ENCODE peak calls at places on chromosomes 1 and 21, in eight cellular contexts. One of them, this sample, is unnamed.

GRCh38 chr1:89126602-89127001 is 688 bp upstream of the GBP2 start:
- DNase-seq in GM10248: no peak
- DNase-seq in AG09309: no peak
- DNase-seq in kidney: no peak
- DNase-seq in right atrium auricular region: no peak
- DNase-seq in neural progenitor cell: no peak
- DNase-seq in heart left ventricle: no peak
- DNase-seq in hepatocyte: no peak
- DNase-seq in this sample: no peak

GRCh38 chr21:36846624-36847023 is 119.8 kb downstream of the HLCS start:
- DNase-seq in neural progenitor cell: peak; percentile 53
- DNase-seq in right atrium auricular region: no peak
- DNase-seq in heart left ventricle: no peak
- DNase-seq in hepatocyte: no peak
- DNase-seq in GM10248: no peak
- DNase-seq in AG09309: no peak
- DNase-seq in kidney: no peak
- DNase-seq in this sample: no peak

GRCh38 chr1:217734973-217735372 is 103.8 kb downstream of the SPATA17 start:
- DNase-seq in GM10248: no peak
- DNase-seq in neural progenitor cell: peak; percentile 34
- DNase-seq in AG09309: peak; percentile 18
- DNase-seq in kidney: no peak
- DNase-seq in right atrium auricular region: no peak
- DNase-seq in hepatocyte: no peak
- DNase-seq in heart left ventricle: no peak
- DNase-seq in this sample: no peak

GRCh38 chr1:180150982-180151381 is 3.7 kb upstream of the QSOX1 start:
- DNase-seq in GM10248: no peak
- DNase-seq in heart left ventricle: no peak
- DNase-seq in hepatocyte: no peak
- DNase-seq in right atrium auricular region: peak; percentile 58
- DNase-seq in AG09309: no peak
- DNase-seq in neural progenitor cell: no peak
- DNase-seq in kidney: no peak
- DNase-seq in this sample: no peak

GRCh38 chr1:7399514-7400125 is 371.5 kb upstream of the VAMP3 start:
- DNase-seq in GM10248: no peak
- DNase-seq in heart left ventricle: no peak
- DNase-seq in AG09309: no peak
- DNase-seq in right atrium auricular region: no peak
- DNase-seq in neural progenitor cell: no peak
- DNase-seq in hepatocyte: no peak
- DNase-seq in kidney: no peak
- DNase-seq in this sample: no peak

GRCh38 chr1:75074719-75075395 is 59.3 kb upstream of the LHX8 start:
- DNase-seq in GM10248: no peak
- DNase-seq in neural progenitor cell: peak; percentile 25
- DNase-seq in hepatocyte: no peak
- DNase-seq in heart left ventricle: no peak
- DNase-seq in AG09309: no peak
- DNase-seq in right atrium auricular region: no peak
- DNase-seq in kidney: no peak
- DNase-seq in this sample: no peak

GRCh38 chr1:1291023-1291528 is 10.8 kb downstream of the SCNN1D start:
- DNase-seq in hepatocyte: no peak
- DNase-seq in AG09309: no peak
- DNase-seq in heart left ventricle: no peak
- DNase-seq in right atrium auricular region: no peak
- DNase-seq in neural progenitor cell: no peak
- DNase-seq in kidney: no peak
- DNase-seq in GM10248: no peak
- DNase-seq in this sample: no peak

GRCh38 chr1:45510972-45511527 is 10.6 kb downstream of the PRDX1 start:
- DNase-seq in heart left ventricle: no peak
- DNase-seq in AG09309: no peak
- DNase-seq in hepatocyte: no peak
- DNase-seq in GM10248: no peak
- DNase-seq in neural progenitor cell: no peak
- DNase-seq in kidney: no peak
- DNase-seq in right atrium auricular region: no peak
- DNase-seq in this sample: no peak

GRCh38 chr1:50275564-50275963 is 147.7 kb downstream of the DMRTA2 start:
- DNase-seq in right atrium auricular region: no peak
- DNase-seq in neural progenitor cell: no peak
- DNase-seq in heart left ventricle: no peak
- DNase-seq in GM10248: no peak
- DNase-seq in hepatocyte: no peak
- DNase-seq in AG09309: no peak
- DNase-seq in kidney: no peak
- DNase-seq in this sample: peak; percentile 23

GRCh38 chr1:100721502-100722205 is 2.1 kb downstream of the VCAM1 start:
- DNase-seq in neural progenitor cell: no peak
- DNase-seq in GM10248: no peak
- DNase-seq in AG09309: peak; percentile 97
- DNase-seq in heart left ventricle: no peak
- DNase-seq in right atrium auricular region: peak; percentile 69
- DNase-seq in hepatocyte: peak; percentile 61
- DNase-seq in kidney: no peak
- DNase-seq in this sample: peak; percentile 22

GRCh38 chr1:156896490-156897033 is 3.0 kb downstream of the PEAR1 start:
- DNase-seq in hepatocyte: peak; percentile 71
- DNase-seq in neural progenitor cell: peak; percentile 57
- DNase-seq in GM10248: no peak
- DNase-seq in heart left ventricle: no peak
- DNase-seq in kidney: peak; percentile 85
- DNase-seq in AG09309: peak; percentile 43
- DNase-seq in right atrium auricular region: no peak
- DNase-seq in this sample: no peak

GRCh38 chr1:115507256-115507589 is 134.5 kb upstream of the VANGL1 start:
- DNase-seq in neural progenitor cell: peak; percentile 64
- DNase-seq in kidney: no peak
- DNase-seq in right atrium auricular region: no peak
- DNase-seq in GM10248: no peak
- DNase-seq in hepatocyte: peak; percentile 46
- DNase-seq in heart left ventricle: no peak
- DNase-seq in AG09309: no peak
- DNase-seq in this sample: peak; percentile 20

GRCh38 chr1:167453156-167453555 is 65.2 kb downstream of the CD247 start:
- DNase-seq in heart left ventricle: no peak
- DNase-seq in hepatocyte: peak; percentile 27
- DNase-seq in kidney: no peak
- DNase-seq in GM10248: no peak
- DNase-seq in neural progenitor cell: peak; percentile 41
- DNase-seq in right atrium auricular region: no peak
- DNase-seq in AG09309: no peak
- DNase-seq in this sample: no peak

GRCh38 chr1:174995121-174995520 is 4.6 kb upstream of the CACYBP start:
- DNase-seq in kidney: no peak
- DNase-seq in GM10248: no peak
- DNase-seq in right atrium auricular region: no peak
- DNase-seq in AG09309: no peak
- DNase-seq in hepatocyte: no peak
- DNase-seq in heart left ventricle: no peak
- DNase-seq in neural progenitor cell: no peak
- DNase-seq in this sample: no peak

GRCh38 chr1:25997759-25998074 is at the start of gene PAFAH2:
- DNase-seq in kidney: peak; percentile 86
- DNase-seq in AG09309: no peak
- DNase-seq in right atrium auricular region: no peak
- DNase-seq in hepatocyte: peak; percentile 35
- DNase-seq in GM10248: no peak
- DNase-seq in heart left ventricle: no peak
- DNase-seq in neural progenitor cell: no peak
- DNase-seq in this sample: peak; percentile 51

GRCh38 chr1:171434717-171435346 is 50.5 kb upstream of the PRRC2C start:
- DNase-seq in heart left ventricle: no peak
- DNase-seq in right atrium auricular region: peak; percentile 73
- DNase-seq in GM10248: no peak
- DNase-seq in AG09309: peak; percentile 21
- DNase-seq in kidney: no peak
- DNase-seq in hepatocyte: peak; percentile 27
- DNase-seq in neural progenitor cell: no peak
- DNase-seq in this sample: no peak

GRCh38 chr1:19646366-19646765 is 2.3 kb downstream of the NBL1 start:
- DNase-seq in right atrium auricular region: no peak
- DNase-seq in kidney: peak; percentile 77
- DNase-seq in hepatocyte: no peak
- DNase-seq in neural progenitor cell: no peak
- DNase-seq in heart left ventricle: no peak
- DNase-seq in GM10248: no peak
- DNase-seq in AG09309: no peak
- DNase-seq in this sample: no peak

GRCh38 chr1:25724986-25725385 is 75.0 kb upstream of the SELENON start:
- DNase-seq in heart left ventricle: no peak
- DNase-seq in GM10248: no peak
- DNase-seq in hepatocyte: no peak
- DNase-seq in kidney: no peak
- DNase-seq in AG09309: no peak
- DNase-seq in right atrium auricular region: no peak
- DNase-seq in neural progenitor cell: peak; percentile 83
- DNase-seq in this sample: no peak

GRCh38 chr1:63557365-63557987 is 34.2 kb downstream of the EFCAB7 start:
- DNase-seq in heart left ventricle: no peak
- DNase-seq in right atrium auricular region: no peak
- DNase-seq in AG09309: no peak
- DNase-seq in hepatocyte: peak; percentile 55
- DNase-seq in neural progenitor cell: peak; percentile 56
- DNase-seq in GM10248: peak; percentile 20
- DNase-seq in kidney: no peak
- DNase-seq in this sample: peak; percentile 45

GRCh38 chr1:248155927-248156326 is 11.0 kb downstream of the OR2M5 start:
- DNase-seq in AG09309: no peak
- DNase-seq in kidney: no peak
- DNase-seq in hepatocyte: no peak
- DNase-seq in GM10248: no peak
- DNase-seq in right atrium auricular region: no peak
- DNase-seq in heart left ventricle: no peak
- DNase-seq in neural progenitor cell: no peak
- DNase-seq in this sample: no peak

GRCh38 chr1:93468681-93469080 is 20.8 kb downstream of the FNBP1L start:
- DNase-seq in right atrium auricular region: no peak
- DNase-seq in heart left ventricle: no peak
- DNase-seq in kidney: no peak
- DNase-seq in AG09309: no peak
- DNase-seq in hepatocyte: no peak
- DNase-seq in neural progenitor cell: no peak
- DNase-seq in GM10248: no peak
- DNase-seq in this sample: no peak

GRCh38 chr1:48937732-48938131 is 161.0 kb upstream of the BEND5 start:
- DNase-seq in kidney: no peak
- DNase-seq in AG09309: no peak
- DNase-seq in right atrium auricular region: no peak
- DNase-seq in GM10248: no peak
- DNase-seq in heart left ventricle: no peak
- DNase-seq in hepatocyte: no peak
- DNase-seq in neural progenitor cell: no peak
- DNase-seq in this sample: no peak
- TF ChIP-seq CTCF in kidney: no peak
- TF ChIP-seq CTCF in AG09309: no peak
- TF ChIP-seq CTCF in right atrium auricular region: no peak
- TF ChIP-seq CTCF in GM10248: no peak
- TF ChIP-seq CTCF in heart left ventricle: no peak
- TF ChIP-seq CTCF in hepatocyte: no peak
- TF ChIP-seq CTCF in neural progenitor cell: no peak
- TF ChIP-seq CTCF in this sample: no peak

GRCh38 chr1:228265167-228265566 is 57.3 kb downstream of the OBSCN start:
- DNase-seq in right atrium auricular region: no peak
- DNase-seq in neural progenitor cell: no peak
- DNase-seq in hepatocyte: no peak
- DNase-seq in AG09309: peak; percentile 8
- DNase-seq in heart left ventricle: no peak
- DNase-seq in kidney: no peak
- DNase-seq in GM10248: no peak
- DNase-seq in this sample: no peak
- TF ChIP-seq CTCF in right atrium auricular region: peak; percentile 24
- TF ChIP-seq CTCF in neural progenitor cell: peak; percentile 18
- TF ChIP-seq CTCF in hepatocyte: peak; percentile 31
- TF ChIP-seq CTCF in AG09309: peak; percentile 40
- TF ChIP-seq CTCF in heart left ventricle: peak; percentile 11
- TF ChIP-seq CTCF in kidney: no peak
- TF ChIP-seq CTCF in GM10248: peak; percentile 22
- TF ChIP-seq CTCF in this sample: no peak

GRCh38 chr1:55868026-55868425 is 652.9 kb upstream of the USP24 start:
- DNase-seq in right atrium auricular region: no peak
- DNase-seq in GM10248: no peak
- DNase-seq in kidney: no peak
- DNase-seq in heart left ventricle: no peak
- DNase-seq in AG09309: peak; percentile 32
- DNase-seq in neural progenitor cell: peak; percentile 22
- DNase-seq in hepatocyte: no peak
- DNase-seq in this sample: no peak
- TF ChIP-seq CTCF in right atrium auricular region: peak; percentile 21
- TF ChIP-seq CTCF in GM10248: no peak
- TF ChIP-seq CTCF in kidney: peak; percentile 4
- TF ChIP-seq CTCF in heart left ventricle: peak; percentile 24
- TF ChIP-seq CTCF in AG09309: peak; percentile 36
- TF ChIP-seq CTCF in neural progenitor cell: peak; percentile 30
- TF ChIP-seq CTCF in hepatocyte: peak; percentile 5
- TF ChIP-seq CTCF in this sample: no peak

DNA sequence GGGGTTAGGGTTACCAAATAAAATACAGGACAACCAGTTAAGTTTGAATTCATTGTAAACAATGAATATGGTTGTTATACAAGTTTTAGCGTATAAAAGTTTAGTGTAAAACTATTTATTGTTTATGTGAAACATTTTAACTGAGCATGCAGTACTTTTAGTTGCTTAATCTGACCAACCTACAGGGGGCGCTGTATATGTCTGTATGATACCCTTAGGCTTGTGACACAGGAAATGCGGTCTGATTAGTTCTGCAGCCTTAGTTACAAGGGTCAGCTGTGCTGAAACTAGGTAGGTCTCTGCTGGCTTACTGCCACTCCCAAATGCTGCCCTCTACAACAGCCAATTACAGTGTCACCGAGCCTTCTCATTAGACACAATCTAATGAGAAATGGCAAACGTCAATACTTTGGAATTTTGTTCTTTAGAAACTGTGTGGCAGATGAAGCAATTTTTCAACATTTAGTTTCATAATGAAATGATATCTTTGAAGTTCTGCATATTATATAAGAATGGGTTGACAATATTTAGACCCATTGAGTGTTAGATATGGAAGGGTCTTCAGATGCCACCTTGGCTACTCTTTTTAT is 56.2 kb downstream of the NTNG1 start:
- DNase-seq in right atrium auricular region: no peak
- DNase-seq in neural progenitor cell: peak; percentile 72
- DNase-seq in GM10248: no peak
- DNase-seq in heart left ventricle: no peak
- DNase-seq in AG09309: no peak
- DNase-seq in hepatocyte: peak; percentile 16
- DNase-seq in kidney: no peak
- DNase-seq in this sample: peak; percentile 16
- TF ChIP-seq CTCF in right atrium auricular region: peak; percentile 45
- TF ChIP-seq CTCF in neural progenitor cell: peak; percentile 82
- TF ChIP-seq CTCF in GM10248: peak; percentile 25
- TF ChIP-seq CTCF in heart left ventricle: no peak
- TF ChIP-seq CTCF in AG09309: peak; percentile 29
- TF ChIP-seq CTCF in hepatocyte: peak; percentile 32
- TF ChIP-seq CTCF in kidney: no peak
- TF ChIP-seq CTCF in this sample: peak; percentile 48